ENCODE peak calls at places on chromosome 18, in seven cellular contexts. K, B, U, G, M, P and J are unnamed samples.
A peak's percentile ranks its signal among the peaks of the same experiment; 100 is the strongest.

GRCh38 chr18:60838677-60839076 is 466.1 kb upstream of the MC4R start:
- DNase-seq in K (peak; percentile 57), B (peak; percentile 20), U (no peak), G (no peak), M (no peak), P (no peak), J (no peak)

GRCh38 chr18:45521151-45521550 is 94.1 kb upstream of the SLC14A2 start:
- DNase-seq in K (peak; percentile 84), B (peak; percentile 86), U (peak; percentile 86), G (no peak), M (peak; percentile 49), P (no peak), J (no peak)

GRCh38 chr18:48752928-48753327 is 197.8 kb downstream of the SMAD7 start:
- DNase-seq in K (no peak), B (peak; percentile 23), U (no peak), G (no peak), M (no peak), P (no peak), J (no peak)

GRCh38 chr18:79867666-79868065 is 69.9 kb downstream of the KCNG2 start:
- DNase-seq in K (no peak), B (no peak), U (no peak), G (no peak), M (no peak), P (no peak), J (no peak)

GRCh38 chr18:13289501-13290205 is 71.1 kb downstream of the LDLRAD4 start:
- DNase-seq in K (no peak), B (no peak), U (no peak), G (no peak), M (no peak), P (no peak), J (no peak)

GRCh38 chr18:11366410-11366809 is 217.0 kb upstream of the PIEZO2 start:
- DNase-seq in K (no peak), B (peak; percentile 71), U (peak; percentile 14), G (no peak), M (no peak), P (no peak), J (no peak)

GRCh38 chr18:43278401-43278800 is 1.1 kb upstream of the SYT4 start:
- DNase-seq in K (no peak), B (no peak), U (no peak), G (no peak), M (no peak), P (no peak), J (no peak)

GRCh38 chr18:76363451-76364120 is 131.5 kb downstream of the ZNF516 start:
- DNase-seq in K (peak; percentile 66), B (peak; percentile 52), U (peak; percentile 55), G (no peak), M (peak; percentile 85), P (no peak), J (no peak)

GRCh38 chr18:8814206-8814605 is 108.8 kb downstream of the MTCL1 start:
- DNase-seq in K (peak; percentile 92), B (peak; percentile 62), U (peak; percentile 30), G (no peak), M (no peak), P (no peak), J (no peak)

GRCh38 chr18:7725473-7725872 is 158.4 kb downstream of the PTPRM start:
- DNase-seq in K (no peak), B (no peak), U (no peak), G (no peak), M (no peak), P (no peak), J (no peak)

GRCh38 chr18:59744271-59744721 is 47.1 kb upstream of the CCBE1 start:
- DNase-seq in K (peak; percentile 95), B (peak; percentile 89), U (peak; percentile 97), G (no peak), M (peak; percentile 98), P (no peak), J (no peak)

GRCh38 chr18:23453657-23454011 is 547 bp downstream of the RIOK3 start:
- DNase-seq in K (peak; percentile 73), B (peak; percentile 48), U (peak; percentile 56), G (no peak), M (peak; percentile 51), P (no peak), J (no peak)

GRCh38 chr18:45687617-45688016 is 36.4 kb upstream of the SLC14A1 start:
- DNase-seq in K (no peak), B (no peak), U (no peak), G (no peak), M (no peak), P (no peak), J (no peak)

GRCh38 chr18:35039633-35040032 is 1.6 kb upstream of the MAPRE2 start:
- DNase-seq in K (peak; percentile 77), B (no peak), U (no peak), G (no peak), M (peak; percentile 33), P (no peak), J (no peak)

DNA sequence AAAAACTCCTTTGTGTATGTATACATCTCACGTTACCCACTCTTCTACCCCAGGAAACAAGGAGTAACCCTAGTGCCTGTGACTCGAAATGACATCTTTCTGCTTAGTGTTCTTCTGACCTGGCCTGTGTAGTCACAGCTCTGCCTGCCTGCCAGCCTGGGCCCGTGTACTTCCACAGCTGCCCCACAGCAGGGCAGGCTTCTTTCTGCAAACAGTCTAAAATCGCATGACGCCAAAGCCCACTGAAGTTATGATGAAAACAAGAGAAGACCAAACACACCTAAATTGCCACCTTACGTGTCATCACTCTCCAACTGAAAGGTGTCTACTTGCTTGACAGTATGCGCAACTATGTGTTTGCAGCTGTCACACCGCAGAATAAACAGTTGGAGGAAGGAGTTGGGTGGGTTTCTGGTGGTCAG is 1.5 kb downstream of the GAREM1 start:
- DNase-seq in K (peak; percentile 34), B (peak; percentile 25), U (peak; percentile 41), G (peak; percentile 75), M (peak; percentile 2), P (no peak), J (no peak)
- TF ChIP-seq CTCF in K (peak; percentile 47), B (peak; percentile 31), U (peak; percentile 11), G (peak; percentile 27), M (peak; percentile 9), P (peak; percentile 34), J (peak; percentile 62)

DNA sequence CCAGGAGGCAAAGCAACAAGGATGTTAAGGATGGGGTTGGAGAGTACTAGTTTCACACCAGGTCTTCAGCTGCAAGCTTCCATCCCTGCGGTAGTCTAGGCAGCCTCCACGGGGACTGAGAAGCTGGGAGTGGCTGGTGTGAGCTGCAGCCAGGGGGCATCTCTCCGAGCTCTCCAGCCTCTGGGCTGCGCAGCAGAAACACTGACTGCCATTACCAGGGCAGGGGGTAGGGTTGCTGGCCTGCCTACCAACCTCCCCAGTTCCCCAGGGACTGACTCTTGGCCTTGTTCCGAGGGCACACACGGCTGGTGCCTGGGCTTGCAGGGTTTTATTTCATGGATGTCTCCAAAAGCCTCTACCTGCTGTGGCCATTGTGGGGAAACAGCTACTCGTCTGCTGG is 15.9 kb downstream of the GATA6 start:
- DNase-seq in K (peak; percentile 52), B (no peak), U (no peak), G (no peak), M (no peak), P (no peak), J (no peak)
- TF ChIP-seq CTCF in K (peak; percentile 46), B (no peak), U (no peak), G (peak; percentile 5), M (peak; percentile 14), P (peak; percentile 23), J (no peak)

GRCh38 chr18:38427234-38427633 is 861.6 kb upstream of the CELF4 start:
- DNase-seq in K (no peak), B (no peak), U (no peak), G (no peak), M (no peak), P (no peak), J (no peak)
- TF ChIP-seq CTCF in K (no peak), B (no peak), U (no peak), G (no peak), M (no peak), P (no peak), J (no peak)

GRCh38 chr18:662197-662596 is 4.7 kb downstream of the TYMS start:
- DNase-seq in K (no peak), B (no peak), U (no peak), G (no peak), M (no peak), P (no peak), J (no peak)

GRCh38 chr18:668263-668662 is 10.8 kb downstream of the TYMS start:
- DNase-seq in K (no peak), B (no peak), U (no peak), G (no peak), M (no peak), P (no peak), J (no peak)

GRCh38 chr18:669077-669476 is 11.6 kb downstream of the TYMS start:
- DNase-seq in K (no peak), B (no peak), U (no peak), G (no peak), M (no peak), P (no peak), J (no peak)

GRCh38 chr18:666628-667027 is 9.2 kb downstream of the TYMS start:
- DNase-seq in K (no peak), B (no peak), U (no peak), G (no peak), M (no peak), P (no peak), J (no peak)

GRCh38 chr18:666177-666576 is 8.7 kb downstream of the TYMS start:
- DNase-seq in K (no peak), B (no peak), U (no peak), G (no peak), M (no peak), P (no peak), J (no peak)
- TF ChIP-seq CTCF in K (peak; percentile 12), B (peak; percentile 42), U (no peak), G (no peak), M (peak; percentile 58), P (no peak), J (no peak)

GRCh38 chr18:49758263-49758610 is 55.1 kb downstream of the ACAA2 start:
- DNase-seq in K (no peak), B (no peak), U (no peak), G (no peak), M (no peak), P (no peak), J (no peak)

GRCh38 chr18:49764032-49764431 is 49.3 kb downstream of the ACAA2 start:
- DNase-seq in K (peak; percentile 54), B (peak; percentile 38), U (peak; percentile 18), G (no peak), M (peak; percentile 43), P (no peak), J (no peak)

GRCh38 chr18:49761771-49762170 is 51.6 kb downstream of the ACAA2 start:
- DNase-seq in K (no peak), B (no peak), U (no peak), G (no peak), M (no peak), P (no peak), J (no peak)

GRCh38 chr18:49763590-49763989 is 49.7 kb downstream of the ACAA2 start:
- DNase-seq in K (no peak), B (no peak), U (no peak), G (no peak), M (no peak), P (no peak), J (no peak)

GRCh38 chr18:49762191-49763077 is 50.9 kb downstream of the ACAA2 start:
- DNase-seq in K (no peak), B (no peak), U (no peak), G (no peak), M (no peak), P (no peak), J (no peak)
- TF ChIP-seq CTCF in K (no peak), B (no peak), U (no peak), G (no peak), M (no peak), P (no peak), J (no peak)